ENCODE peak calls at places on chromosome 20, in seven cellular contexts. S is effector memory CD4-positive, alpha-beta T cell; I is pancreas; B is GM23338; W is prostate gland; P is left lung; J is endodermal cell. G is an unnamed sample. For H3K4me1, the result is how much of the 10 kb centered on the place peaks cover.

GRCh38 chr20:62624325-62624690 is 18.0 kb upstream of the SLCO4A1 start:
- DNase-seq in S (no peak), I (peak), B (peak), W (no peak), P (no peak), J (peak), G (peak)

GRCh38 chr20:49825521-49826033 is 12.9 kb downstream of the SLC9A8 start:
- DNase-seq in S (no peak), I (no peak), B (no peak), W (no peak), P (peak), J (peak), G (peak)

GRCh38 chr20:6122873-6123649 is at the start of gene FERMT1:
- DNase-seq in S (no peak), I (peak), B (peak), W (peak), P (peak), J (peak), G (peak)

GRCh38 chr20:60009826-60010616 is 51.8 kb downstream of the CDH26 start:
- DNase-seq in S (no peak), I (no peak), B (peak), W (no peak), P (no peak), J (peak), G (no peak)

GRCh38 chr20:36479938-36480337 is 61.4 kb upstream of the MYL9 start:
- DNase-seq in S (no peak), I (no peak), B (peak), W (no peak), P (no peak), J (no peak), G (no peak)

GRCh38 chr20:8388146-8388545 is 256.1 kb downstream of the PLCB1 start:
- DNase-seq in S (no peak), I (no peak), B (no peak), W (no peak), P (no peak), J (no peak), G (no peak)

GRCh38 chr20:63333241-63333836 is 27.8 kb downstream of the CHRNA4 start:
- DNase-seq in S (no peak), I (peak), B (no peak), W (no peak), P (no peak), J (no peak), G (peak)

GRCh38 chr20:64155258-64156135 is 8.8 kb upstream of the MYT1 start:
- DNase-seq in S (no peak), I (peak), B (no peak), W (no peak), P (no peak), J (no peak), G (no peak)

GRCh38 chr20:37907677-37908397 is 4.9 kb downstream of the VSTM2L start:
- DNase-seq in S (no peak), I (no peak), B (peak), W (no peak), P (no peak), J (peak), G (no peak)

GRCh38 chr20:4318891-4319290 is 303.5 kb upstream of the RNF24 start:
- DNase-seq in S (no peak), I (no peak), B (no peak), W (no peak), P (no peak), J (no peak), G (no peak)

GRCh38 chr20:45343445-45343866 is 4.8 kb downstream of the SDC4 start:
- DNase-seq in S (no peak), I (peak), B (no peak), W (peak), P (peak), J (peak), G (no peak)

GRCh38 chr20:19740503-19740902 is 17.6 kb upstream of the RIN2 start:
- DNase-seq in S (no peak), I (no peak), B (no peak), W (no peak), P (no peak), J (no peak), G (no peak)

GRCh38 chr20:50724851-50725721 is 6.3 kb upstream of the PARD6B start:
- DNase-seq in S (no peak), I (no peak), B (peak), W (no peak), P (peak), J (peak), G (peak)

GRCh38 chr20:57638895-57639236 is 18.6 kb upstream of the ZBP1 start:
- DNase-seq in S (no peak), I (no peak), B (no peak), W (no peak), P (no peak), J (no peak), G (no peak)

GRCh38 chr20:57633945-57634491 is 13.8 kb upstream of the ZBP1 start:
- DNase-seq in S (no peak), I (no peak), B (no peak), W (no peak), P (no peak), J (no peak), G (no peak)

DNA sequence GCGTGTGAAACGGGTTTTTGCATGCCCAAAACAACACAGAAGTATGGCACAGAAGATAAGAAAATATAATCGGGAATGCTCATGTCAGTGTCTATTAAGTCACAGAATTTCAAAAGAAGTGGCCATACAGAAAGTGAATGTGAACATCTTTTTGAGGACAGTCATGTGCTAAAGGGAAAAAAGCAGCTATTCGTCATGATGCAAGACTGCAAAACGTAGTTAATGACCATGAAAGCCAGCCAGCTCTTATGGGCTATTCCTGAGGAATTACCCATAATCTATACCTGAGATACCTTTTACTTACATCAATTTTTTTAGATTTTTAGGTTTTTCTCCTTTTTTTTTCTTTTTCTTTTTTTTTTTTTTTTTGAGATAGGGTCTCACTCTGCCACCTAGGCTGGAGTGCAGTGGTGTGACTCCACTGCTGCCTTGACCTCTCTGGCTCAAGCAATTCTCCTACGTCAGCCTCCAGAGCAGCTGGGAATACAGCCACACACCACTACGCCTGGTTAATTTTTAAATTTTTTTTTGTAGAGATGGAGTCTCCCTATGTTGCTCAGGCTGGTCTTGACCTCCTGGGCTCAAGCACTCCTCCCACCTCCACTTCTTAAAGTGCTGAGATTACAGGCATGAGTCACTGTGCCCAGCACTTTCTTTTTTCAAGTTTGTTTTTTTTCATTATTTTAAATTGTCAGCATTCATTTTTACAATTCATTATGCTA is 18.1 kb upstream of the ZBP1 start:
- DNase-seq in S (no peak), I (no peak), B (no peak), W (peak), P (peak), J (no peak), G (no peak)
- H3K4me3 ChIP-seq in S (no peak), I (no peak), B (no peak), W (no peak), P (no peak), J (no peak), G (no peak)

GRCh38 chr20:1813674-1814635 is 81.3 kb upstream of the SIRPA start:
- DNase-seq in S (no peak), I (no peak), B (no peak), W (no peak), P (no peak), J (peak), G (no peak)
- H3K4me1 ChIP-seq in S (under half), I (under half), B (under half), W (under half), P (under half), J (under half), G (under half)

GRCh38 chr20:17965042-17965697 is 3.4 kb downstream of the SNX5 start:
- DNase-seq in S (no peak), I (no peak), B (peak), W (no peak), P (no peak), J (no peak), G (no peak)
- H3K4me3 ChIP-seq in S (peak), I (no peak), B (peak), W (no peak), P (peak), J (peak), G (peak)

DNA sequence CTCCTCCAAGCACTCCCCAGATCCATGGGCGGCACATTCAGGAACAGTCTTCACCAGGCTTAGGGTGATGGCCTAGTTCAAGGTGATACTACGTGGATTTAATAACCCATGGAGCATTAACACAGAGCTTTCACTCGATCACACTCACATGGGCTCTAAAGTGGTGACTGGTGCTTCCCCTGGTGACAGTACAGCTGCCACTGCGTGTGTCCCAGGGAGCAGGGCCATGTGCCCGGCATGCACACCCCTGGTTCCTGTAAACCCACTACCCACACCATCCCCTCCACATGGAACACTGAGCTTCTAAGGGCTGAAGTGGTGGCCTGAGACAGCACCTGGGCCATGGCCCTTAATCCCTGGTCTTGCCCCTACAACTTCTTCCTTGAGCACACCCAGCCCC is 27.8 kb upstream of the APMAP start:
- DNase-seq in S (no peak), I (no peak), B (no peak), W (no peak), P (peak), J (peak), G (no peak)
- H3K4me1 ChIP-seq in S (under half), I (half or more), B (under half), W (under half), P (under half), J (under half), G (under half)

GRCh38 chr20:3161316-3162079 is 1.8 kb upstream of the FASTKD5 start:
- DNase-seq in S (no peak), I (no peak), B (peak), W (no peak), P (no peak), J (peak), G (no peak)

GRCh38 chr20:3160418-3160817 is 753 bp upstream of the FASTKD5 start:
- DNase-seq in S (no peak), I (no peak), B (no peak), W (no peak), P (no peak), J (no peak), G (no peak)

GRCh38 chr20:3156811-3157619 is 2.6 kb downstream of the FASTKD5 start:
- DNase-seq in S (no peak), I (no peak), B (no peak), W (no peak), P (no peak), J (no peak), G (no peak)

GRCh38 chr20:3158968-3159431 is 665 bp downstream of the FASTKD5 start:
- DNase-seq in S (no peak), I (no peak), B (peak), W (no peak), P (no peak), J (no peak), G (no peak)

GRCh38 chr20:3157817-3158216 is 1.8 kb downstream of the FASTKD5 start:
- DNase-seq in S (no peak), I (no peak), B (no peak), W (no peak), P (no peak), J (no peak), G (no peak)
- H3K4me3 ChIP-seq in S (peak), I (no peak), B (peak), W (no peak), P (no peak), J (peak), G (peak)

GRCh38 chr20:58308680-58309527 is 611 bp upstream of the RAB22A start:
- DNase-seq in S (no peak), I (peak), B (peak), W (peak), P (peak), J (peak), G (peak)
- H3K4me1 ChIP-seq in S (under half), I (under half), B (under half), W (under half), P (under half), J (under half), G (under half)